ENCODE peak calls at places on chromosomes 12 and 14, in seven cellular contexts. Y is cardiac fibroblast, G is omental fat pad, X is Right ventricle myocardium inferior, Q is fibroblast of mammary gland, E is ELR, F is iPS-NIHi11. V is an unnamed sample.
A peak's percentile ranks its signal among the peaks of the same experiment; 100 is the strongest.

GRCh38 chr14:39768579-39768978 is 336.3 kb upstream of the FBXO33 start:
- DNase-seq in F (no peak), Q (no peak), X (no peak), E (no peak), Y (no peak), G (no peak), V (no peak)

GRCh38 chr12:92779902-92780301 is 77.1 kb downstream of the PLEKHG7 start:
- DNase-seq in G (no peak), E (no peak), X (no peak), F (no peak), Y (peak; percentile 60), Q (peak; percentile 50), V (no peak)

GRCh38 chr14:68576496-68577244 is 216.2 kb downstream of the ZFP36L1 start:
- DNase-seq in X (no peak), F (no peak), E (peak; percentile 88), Y (peak; percentile 52), G (no peak), Q (peak; percentile 68), V (no peak)

GRCh38 chr12:104219908-104220404 is 4.4 kb downstream of the TXNRD1 start:
- DNase-seq in Y (peak; percentile 85), G (no peak), F (no peak), Q (peak; percentile 83), X (no peak), E (peak; percentile 98), V (peak; percentile 62)

GRCh38 chr12:123896786-123897185 is 75.8 kb downstream of the CCDC92 start:
- DNase-seq in X (no peak), E (no peak), Y (peak; percentile 14), Q (peak; percentile 77), F (no peak), G (no peak), V (peak; percentile 58)

GRCh38 chr12:65830305-65830704 is 6.0 kb downstream of the HMGA2 start:
- DNase-seq in E (peak; percentile 65), Q (no peak), Y (peak; percentile 69), F (no peak), G (no peak), X (no peak), V (no peak)

GRCh38 chr12:57452181-57452936 is 2.7 kb upstream of the INHBE start:
- DNase-seq in F (no peak), X (no peak), G (no peak), E (peak; percentile 86), Q (peak; percentile 89), Y (peak; percentile 91), V (peak; percentile 72)

GRCh38 chr12:51972849-51973273 is 21.4 kb downstream of the ACVR1B start:
- DNase-seq in X (no peak), Q (peak; percentile 89), G (no peak), F (no peak), Y (peak; percentile 86), E (no peak), V (no peak)

GRCh38 chr14:106691601-106692291 is 1165.4 kb downstream of the TMEM121 start:
- DNase-seq in F (no peak), Y (peak; percentile 4), Q (no peak), E (peak; percentile 2), X (peak; percentile 66), G (no peak), V (no peak)

GRCh38 chr12:66239295-66239694 is 50.3 kb downstream of the IRAK3 start:
- DNase-seq in G (no peak), Q (no peak), X (no peak), F (no peak), E (no peak), Y (no peak), V (no peak)

GRCh38 chr12:108731105-108731865 is at the start of gene CORO1C:
- DNase-seq in Q (peak; percentile 94), X (peak; percentile 98), F (peak; percentile 94), Y (peak; percentile 98), E (peak; percentile 96), G (peak; percentile 89), V (peak; percentile 91)

GRCh38 chr12:3046441-3047200 is 30.6 kb upstream of the TSPAN9 start:
- DNase-seq in X (no peak), E (peak; percentile 43), Q (peak; percentile 40), G (no peak), F (no peak), Y (no peak), V (no peak)

GRCh38 chr12:32482226-32482625 is 82.9 kb downstream of the FGD4 start:
- DNase-seq in X (no peak), E (no peak), G (no peak), Y (peak; percentile 56), Q (no peak), F (no peak), V (no peak)

GRCh38 chr12:12452326-12452725 is 95.4 kb downstream of the BORCS5 start:
- DNase-seq in Y (no peak), X (no peak), E (no peak), F (no peak), Q (no peak), G (no peak), V (no peak)

GRCh38 chr14:25411933-25412757 is 362.2 kb upstream of the STXBP6 start:
- DNase-seq in Q (peak; percentile 8), F (peak; percentile 45), G (no peak), X (no peak), Y (peak; percentile 18), E (peak; percentile 16), V (no peak)

GRCh38 chr12:75747572-75747995 is 236.2 kb upstream of the KRR1 start:
- DNase-seq in Q (peak; percentile 89), E (peak; percentile 94), X (no peak), F (no peak), G (no peak), Y (peak; percentile 84), V (peak; percentile 38)

GRCh38 chr14:92542766-92543554 is 29.4 kb downstream of the RIN3 start:
- DNase-seq in E (no peak), F (no peak), Y (no peak), Q (no peak), G (no peak), X (no peak), V (no peak)

GRCh38 chr12:28110329-28110728 is 79.9 kb upstream of the CCDC91 start:
- DNase-seq in Y (no peak), Q (no peak), E (peak; percentile 19), F (no peak), X (no peak), G (no peak), V (no peak)

GRCh38 chr14:105492966-105493871 is 2.2 kb downstream of the TEDC1 start:
- DNase-seq in Q (no peak), X (peak; percentile 63), G (no peak), Y (no peak), E (no peak), F (no peak), V (no peak)

GRCh38 chr14:50821471-50822464 is 9.2 kb downstream of the NIN start:
- DNase-seq in F (no peak), E (no peak), G (no peak), Y (no peak), Q (no peak), X (peak; percentile 85), V (no peak)

GRCh38 chr14:54533100-54533499 is 23.4 kb downstream of the CGRRF1 start:
- DNase-seq in X (no peak), E (no peak), G (no peak), Y (no peak), F (no peak), Q (no peak), V (no peak)

GRCh38 chr12:62924084-62924483 is 10.9 kb downstream of the PPM1H start:
- DNase-seq in Y (no peak), Q (no peak), G (no peak), X (no peak), E (no peak), F (no peak), V (no peak)

GRCh38 chr12:87441511-87441910 is 587.7 kb downstream of the C12orf50 start:
- DNase-seq in F (no peak), E (no peak), Q (peak; percentile 2), X (no peak), Y (no peak), G (no peak), V (no peak)

GRCh38 chr12:59389968-59390576 is 205.8 kb upstream of the SLC16A7 start:
- DNase-seq in E (no peak), Q (no peak), Y (no peak), F (no peak), X (peak; percentile 52), G (no peak), V (no peak)

GRCh38 chr14:20986811-20987210 is 3.0 kb upstream of the METTL17 start:
- DNase-seq in X (no peak), E (peak; percentile 95), G (no peak), F (no peak), Q (peak; percentile 98), Y (peak; percentile 95), V (peak; percentile 82)

GRCh38 chr12:75656650-75657049 is 145.2 kb upstream of the KRR1 start:
- DNase-seq in E (peak; percentile 96), X (no peak), F (no peak), G (no peak), Q (peak; percentile 87), Y (peak; percentile 97), V (peak; percentile 67)

GRCh38 chr12:13440844-13441243 is 244.3 kb downstream of the EMP1 start:
- DNase-seq in F (no peak), E (no peak), Y (no peak), Q (no peak), X (no peak), G (no peak), V (no peak)

GRCh38 chr14:21098134-21098891 is at the start of gene ZNF219:
- DNase-seq in F (peak; percentile 62), X (no peak), Y (peak; percentile 43), G (no peak), E (peak; percentile 34), Q (peak; percentile 54), V (no peak)

GRCh38 chr14:99749142-99749541 is 44.1 kb upstream of the EML1 start:
- DNase-seq in X (no peak), Y (no peak), E (peak; percentile 44), F (no peak), Q (no peak), G (no peak), V (no peak)